ENCODE peak calls at places on chromosomes 7 and 10, in four cellular contexts. E is nephron progenitor cell, F is body of pancreas, Z is GM10248. Q is an unnamed sample.

GRCh38 chr10:48462482-48463020 is 142.3 kb downstream of the ARHGAP22 start:
- DNase-seq in E (no peak), F (no peak), Z (no peak), Q (no peak)

GRCh38 chr10:134205-134742 is 981 bp upstream of the ZMYND11 start:
- DNase-seq in E (no peak), F (no peak), Z (no peak), Q (no peak)

GRCh38 chr7:103063895-103064294 is 10.7 kb downstream of the FBXL13 start:
- DNase-seq in E (no peak), F (no peak), Z (no peak), Q (no peak)

GRCh38 chr7:1920266-1920681 is 250.2 kb downstream of the ELFN1 start:
- DNase-seq in E (no peak), F (peak), Z (peak), Q (no peak)

GRCh38 chr7:55130554-55131198 is 111.9 kb downstream of the EGFR start:
- DNase-seq in E (peak), F (peak), Z (peak), Q (peak)

GRCh38 chr10:79244068-79244442 is 103.2 kb upstream of the PPIF start:
- DNase-seq in E (no peak), F (no peak), Z (no peak), Q (no peak)

GRCh38 chr10:13865758-13866491 is 279.2 kb downstream of the PRPF18 start:
- DNase-seq in E (no peak), F (no peak), Z (no peak), Q (no peak)

GRCh38 chr10:112663181-112663879 is 216.3 kb downstream of the VTI1A start:
- DNase-seq in E (no peak), F (no peak), Z (no peak), Q (no peak)

GRCh38 chr10:78765726-78766335 is 302.9 kb upstream of the ZMIZ1 start:
- DNase-seq in E (no peak), F (no peak), Z (no peak), Q (no peak)

GRCh38 chr7:51593638-51594037 is 277.0 kb upstream of the COBL start:
- DNase-seq in E (no peak), F (no peak), Z (no peak), Q (no peak)

DNA sequence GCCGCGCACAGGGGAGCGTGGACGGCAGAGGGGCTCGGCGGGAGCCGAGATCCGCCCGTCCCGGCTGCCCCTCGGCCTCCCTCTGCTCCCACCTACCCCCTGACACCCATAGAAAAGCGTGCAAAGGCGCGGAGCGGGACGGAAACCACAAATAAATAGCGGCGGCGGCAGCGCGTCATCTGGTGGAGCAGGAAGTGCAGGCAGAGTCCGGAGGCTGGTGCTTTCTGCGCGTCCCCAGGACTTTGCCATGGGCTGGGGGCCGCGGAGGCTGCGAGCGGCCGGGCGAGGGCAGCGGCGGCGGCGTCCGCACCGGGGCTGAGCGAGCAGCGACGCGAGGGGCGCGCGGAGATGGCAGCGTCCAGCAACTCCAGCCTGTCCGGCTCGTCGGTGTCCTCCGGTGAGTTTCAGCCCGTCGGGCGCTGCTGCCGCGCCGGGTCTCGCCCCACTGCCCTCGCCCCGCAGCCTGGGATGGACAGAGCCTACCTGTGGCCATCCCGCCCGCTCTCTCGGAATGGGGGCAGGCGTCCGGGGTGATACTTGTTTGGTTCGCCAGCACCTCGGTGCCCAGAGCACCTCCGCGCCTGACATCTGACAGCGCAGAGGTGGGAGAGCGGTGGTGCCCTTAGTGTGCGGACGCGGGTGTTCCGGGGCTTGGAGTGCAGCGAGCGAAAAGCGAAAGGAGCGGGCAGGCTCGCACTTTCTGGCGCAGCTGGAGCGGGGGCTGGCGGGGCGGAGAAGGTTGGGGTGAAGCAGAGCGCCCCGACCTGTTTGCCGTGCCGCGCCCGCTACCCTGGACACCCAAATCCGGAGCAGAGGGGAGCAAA is at the start of gene CHN2:
- DNase-seq in E (peak), F (peak), Z (peak), Q (peak)
- TF ChIP-seq CTCF in E (no peak), F (no peak), Z (no peak), Q (no peak)

GRCh38 chr10:126598009-126598408 is 72.5 kb downstream of the C10orf90 start:
- DNase-seq in E (peak), F (peak), Z (peak), Q (no peak)
- TF ChIP-seq CTCF in E (peak), F (peak), Z (peak), Q (no peak)

DNA sequence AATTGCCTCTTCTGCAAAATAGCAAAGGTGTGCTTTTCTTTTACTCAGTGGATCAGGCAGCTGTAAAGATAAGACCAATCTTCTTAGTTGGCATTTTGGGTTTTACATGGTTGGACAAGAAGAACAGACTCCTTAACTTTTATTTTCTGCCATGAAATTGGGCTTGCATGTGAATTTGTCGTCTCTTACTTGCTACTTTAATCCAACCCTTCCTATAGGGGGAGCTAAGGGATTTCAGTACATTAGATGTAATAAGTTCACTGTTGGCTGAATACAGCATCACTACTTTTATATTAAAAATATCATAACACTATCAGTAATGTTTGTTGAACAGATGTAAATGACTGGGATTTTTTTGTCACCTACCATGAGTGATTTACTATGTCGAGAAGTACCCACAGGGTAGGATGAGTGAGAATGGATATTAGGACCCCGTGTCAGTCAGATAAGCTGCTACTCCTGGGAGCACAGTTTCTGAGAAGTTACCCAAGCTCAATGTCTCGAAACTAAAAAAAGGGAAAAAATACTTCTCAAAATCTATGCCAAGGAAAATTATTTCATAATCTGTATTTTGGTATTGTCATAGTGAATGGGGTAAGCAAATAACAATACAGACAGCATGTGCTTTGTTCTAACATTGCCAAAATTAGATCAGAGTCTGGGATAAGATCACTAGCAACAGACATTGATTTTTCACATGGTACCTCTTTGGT is 127.4 kb upstream of the AGR3 start:
- DNase-seq in E (no peak), F (no peak), Z (no peak), Q (no peak)
- TF ChIP-seq CTCF in E (no peak), F (peak), Z (peak), Q (no peak)

GRCh38 chr10:19347592-19347991 is 299.0 kb downstream of the MALRD1 start:
- DNase-seq in E (peak), F (no peak), Z (no peak), Q (no peak)
- TF ChIP-seq CTCF in E (peak), F (no peak), Z (no peak), Q (no peak)

GRCh38 chr10:70381491-70382421 is 669 bp downstream of the LRRC20 start:
- DNase-seq in E (peak), F (peak), Z (peak), Q (peak)
- TF ChIP-seq CTCF in E (no peak), F (no peak), Z (peak), Q (no peak)

GRCh38 chr10:12730809-12731519 is 270.5 kb downstream of the CCDC3 start:
- DNase-seq in E (no peak), F (no peak), Z (peak), Q (no peak)

GRCh38 chr10:12728569-12728968 is 272.9 kb downstream of the CCDC3 start:
- DNase-seq in E (no peak), F (no peak), Z (no peak), Q (no peak)

GRCh38 chr10:12726971-12727831 is 274.3 kb downstream of the CCDC3 start:
- DNase-seq in E (no peak), F (no peak), Z (no peak), Q (no peak)

GRCh38 chr10:12727832-12728215 is 273.7 kb downstream of the CCDC3 start:
- DNase-seq in E (no peak), F (no peak), Z (no peak), Q (no peak)

DNA sequence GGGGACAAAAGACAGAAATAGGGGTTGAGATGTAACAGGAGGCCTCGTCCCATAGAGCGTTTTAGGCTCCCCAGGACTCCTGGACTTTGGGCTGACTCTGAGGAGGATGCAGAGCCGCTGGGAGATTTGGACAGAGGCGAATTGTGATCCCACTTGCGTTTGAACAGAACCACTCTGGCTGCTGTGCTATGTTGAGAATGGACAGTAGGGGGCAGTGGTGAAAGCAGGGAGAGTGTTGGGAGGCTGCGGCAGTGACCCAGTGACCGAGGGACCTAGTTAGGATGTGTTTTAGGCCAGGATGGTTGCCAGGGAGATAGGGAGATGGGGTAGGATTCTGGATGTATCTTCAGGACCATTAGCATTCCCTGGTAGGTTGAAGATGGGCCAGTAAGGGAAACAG is 271.6 kb downstream of the CCDC3 start:
- DNase-seq in E (peak), F (no peak), Z (no peak), Q (no peak)
- TF ChIP-seq CTCF in E (peak), F (no peak), Z (peak), Q (no peak)

GRCh38 chr10:18312385-18313145 is 172.3 kb downstream of the CACNB2 start:
- DNase-seq in E (peak), F (peak), Z (peak), Q (no peak)
- TF ChIP-seq CTCF in E (peak), F (peak), Z (peak), Q (peak)

DNA sequence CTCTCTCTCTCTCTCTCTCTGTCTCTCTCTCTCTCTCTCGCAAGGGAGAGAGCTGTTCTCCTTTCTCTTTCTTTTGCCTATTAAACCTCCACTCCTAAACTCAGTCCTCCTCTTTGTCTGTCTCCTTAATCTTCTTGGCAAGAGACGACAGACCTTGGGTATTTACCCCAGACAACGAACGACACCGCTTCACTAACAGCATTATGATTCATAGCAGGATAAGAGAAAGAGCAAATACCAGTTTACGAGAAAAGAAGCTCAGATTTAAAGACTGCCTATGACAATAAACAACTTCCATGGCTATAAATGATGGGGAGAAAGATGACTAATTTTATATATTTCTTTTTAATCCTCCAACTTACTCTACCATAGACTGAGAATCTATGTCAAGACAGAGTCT is 1396.5 kb upstream of the CELF2 start:
- DNase-seq in E (no peak), F (no peak), Z (no peak), Q (no peak)
- TF ChIP-seq CTCF in E (no peak), F (no peak), Z (no peak), Q (no peak)

GRCh38 chr10:24241536-24241935 is 32.6 kb downstream of the KIAA1217 start:
- DNase-seq in E (no peak), F (no peak), Z (no peak), Q (no peak)
- TF ChIP-seq CTCF in E (no peak), F (no peak), Z (no peak), Q (no peak)

GRCh38 chr10:33152146-33152545 is 182.3 kb downstream of the NRP1 start:
- DNase-seq in E (no peak), F (no peak), Z (no peak), Q (peak)
- TF ChIP-seq CTCF in E (no peak), F (no peak), Z (no peak), Q (no peak)